ENCODE peak calls at places on chromosomes 11 and 22, in four cellular contexts. S, M, W and Y are unnamed samples.
A peak's percentile ranks its signal among the peaks of the same experiment; 100 is the strongest.

GRCh38 chr11:60206616-60207015 is 23.7 kb upstream of the MS4A6A start:
- DNase-seq in S (no peak), M (peak; percentile 22), W (peak; percentile 41), Y (no peak)

GRCh38 chr22:40920526-40920925 is 30.7 kb upstream of the RBX1 start:
- DNase-seq in S (no peak), M (no peak), W (no peak), Y (no peak)

GRCh38 chr22:46033256-46034200 is 56.6 kb upstream of the WNT7B start:
- DNase-seq in S (no peak), M (no peak), W (no peak), Y (peak; percentile 59)

GRCh38 chr11:10489444-10489785 is 34.4 kb downstream of the AMPD3 start:
- DNase-seq in S (no peak), M (no peak), W (no peak), Y (no peak)

GRCh38 chr11:69560141-69560790 is 78.8 kb downstream of the LINC01488 start:
- DNase-seq in S (no peak), M (no peak), W (no peak), Y (no peak)

GRCh38 chr11:128342511-128343133 is 244.7 kb downstream of the ETS1 start:
- DNase-seq in S (peak; percentile 61), M (peak; percentile 93), W (peak; percentile 83), Y (peak; percentile 68)

GRCh38 chr22:49426098-49426497 is 401.6 kb downstream of the BRD1 start:
- DNase-seq in S (no peak), M (no peak), W (no peak), Y (no peak)

GRCh38 chr11:12261551-12261950 is 115.8 kb upstream of the PARVA start:
- DNase-seq in S (no peak), M (no peak), W (no peak), Y (no peak)

GRCh38 chr11:114571712-114572111 is 12.0 kb upstream of the NXPE1 start:
- DNase-seq in S (no peak), M (no peak), W (no peak), Y (no peak)

GRCh38 chr22:29359469-29359868 is 28.9 kb downstream of the AP1B1 start:
- DNase-seq in S (no peak), M (no peak), W (no peak), Y (peak; percentile 63)

GRCh38 chr22:37220543-37220968 is 8.3 kb upstream of the SSTR3 start:
- DNase-seq in S (no peak), M (peak; percentile 69), W (no peak), Y (peak; percentile 28)

GRCh38 chr11:96272542-96273306 is 70.3 kb downstream of the MAML2 start:
- DNase-seq in S (no peak), M (no peak), W (no peak), Y (peak; percentile 45)

GRCh38 chr22:31938258-31938657 is 6.1 kb upstream of the YWHAH start:
- DNase-seq in S (no peak), M (no peak), W (no peak), Y (no peak)

GRCh38 chr11:5690216-5690615 is 626 bp downstream of the TRIM22 start:
- DNase-seq in S (no peak), M (peak; percentile 33), W (no peak), Y (peak; percentile 83)

GRCh38 chr11:64887757-64888405 is 9.5 kb upstream of the EHD1 start:
- DNase-seq in S (peak; percentile 76), M (peak; percentile 85), W (peak; percentile 92), Y (peak; percentile 60)

GRCh38 chr11:75022759-75023396 is 34.1 kb downstream of the NEU3 start:
- DNase-seq in S (peak; percentile 61), M (peak; percentile 87), W (peak; percentile 82), Y (peak; percentile 90)

GRCh38 chr11:3094223-3094824 is 37.1 kb upstream of the CARS1 start:
- DNase-seq in S (no peak), M (no peak), W (no peak), Y (no peak)

GRCh38 chr22:48890693-48891554 is 936.7 kb downstream of the BRD1 start:
- DNase-seq in S (no peak), M (no peak), W (no peak), Y (no peak)

GRCh38 chr11:33545941-33546340 is 154.7 kb downstream of the C11orf91 start:
- DNase-seq in S (no peak), M (no peak), W (no peak), Y (peak; percentile 42)

GRCh38 chr11:33895752-33896137 is 3.9 kb upstream of the LMO2 start:
- DNase-seq in S (no peak), M (no peak), W (no peak), Y (no peak)

GRCh38 chr22:46025973-46026906 is 49.3 kb upstream of the WNT7B start:
- DNase-seq in S (no peak), M (no peak), W (no peak), Y (no peak)

GRCh38 chr11:126284829-126285228 is 1.9 kb downstream of the TIRAP start:
- DNase-seq in S (peak; percentile 86), M (peak; percentile 99), W (peak; percentile 92), Y (peak; percentile 94)